ENCODE peak calls at places on chromosomes 1 and 21, in seven cellular contexts. One of them, this sample, is unnamed.

GRCh38 chr1:24465638-24466037 is 37.0 kb upstream of the RCAN3 start:
- DNase-seq in ovary: no peak
- DNase-seq in naive B cell: no peak
- DNase-seq in activated naive CD8-positive, alpha-beta T cell treated with anti-CD3 and anti-CD28 coated beads for 36 hours: no peak
- DNase-seq in kidney glomerular epithelial cell: no peak
- DNase-seq in RWPE1: no peak
- DNase-seq in hippocampal formation: no peak
- DNase-seq in this sample: no peak

GRCh38 chr1:94322696-94323095 is 85.3 kb upstream of the ARHGAP29 start:
- DNase-seq in ovary: no peak
- DNase-seq in naive B cell: no peak
- DNase-seq in activated naive CD8-positive, alpha-beta T cell treated with anti-CD3 and anti-CD28 coated beads for 36 hours: no peak
- DNase-seq in kidney glomerular epithelial cell: peak; percentile 95
- DNase-seq in RWPE1: peak; percentile 56
- DNase-seq in hippocampal formation: no peak
- DNase-seq in this sample: no peak

GRCh38 chr21:29953072-29953471 is 13.3 kb upstream of the GRIK1 start:
- DNase-seq in ovary: no peak
- DNase-seq in naive B cell: no peak
- DNase-seq in activated naive CD8-positive, alpha-beta T cell treated with anti-CD3 and anti-CD28 coated beads for 36 hours: no peak
- DNase-seq in kidney glomerular epithelial cell: no peak
- DNase-seq in RWPE1: no peak
- DNase-seq in hippocampal formation: no peak
- DNase-seq in this sample: no peak

GRCh38 chr21:37916795-37917142 is 512 bp upstream of the KCNJ6 start:
- DNase-seq in ovary: no peak
- DNase-seq in naive B cell: no peak
- DNase-seq in activated naive CD8-positive, alpha-beta T cell treated with anti-CD3 and anti-CD28 coated beads for 36 hours: no peak
- DNase-seq in kidney glomerular epithelial cell: no peak
- DNase-seq in RWPE1: no peak
- DNase-seq in hippocampal formation: no peak
- DNase-seq in this sample: peak; percentile 37

GRCh38 chr1:61190476-61191067 is 108.2 kb downstream of the NFIA start:
- DNase-seq in ovary: no peak
- DNase-seq in naive B cell: no peak
- DNase-seq in activated naive CD8-positive, alpha-beta T cell treated with anti-CD3 and anti-CD28 coated beads for 36 hours: no peak
- DNase-seq in kidney glomerular epithelial cell: no peak
- DNase-seq in RWPE1: no peak
- DNase-seq in hippocampal formation: no peak
- DNase-seq in this sample: no peak

GRCh38 chr1:29527314-29528004 is 291.1 kb downstream of the PTPRU start:
- DNase-seq in ovary: no peak
- DNase-seq in naive B cell: no peak
- DNase-seq in activated naive CD8-positive, alpha-beta T cell treated with anti-CD3 and anti-CD28 coated beads for 36 hours: no peak
- DNase-seq in kidney glomerular epithelial cell: no peak
- DNase-seq in RWPE1: no peak
- DNase-seq in hippocampal formation: no peak
- DNase-seq in this sample: no peak

GRCh38 chr21:43864806-43865470 is at the start of gene AGPAT3:
- DNase-seq in ovary: peak; percentile 53
- DNase-seq in naive B cell: peak; percentile 29
- DNase-seq in activated naive CD8-positive, alpha-beta T cell treated with anti-CD3 and anti-CD28 coated beads for 36 hours: peak; percentile 46
- DNase-seq in kidney glomerular epithelial cell: no peak
- DNase-seq in RWPE1: no peak
- DNase-seq in hippocampal formation: no peak
- DNase-seq in this sample: peak; percentile 75

GRCh38 chr1:201750934-201751333 is 78.0 kb upstream of the IPO9 start:
- DNase-seq in ovary: no peak
- DNase-seq in naive B cell: no peak
- DNase-seq in activated naive CD8-positive, alpha-beta T cell treated with anti-CD3 and anti-CD28 coated beads for 36 hours: no peak
- DNase-seq in kidney glomerular epithelial cell: no peak
- DNase-seq in RWPE1: no peak
- DNase-seq in hippocampal formation: no peak
- DNase-seq in this sample: no peak

GRCh38 chr1:165543651-165544452 is at the start of gene LRRC52:
- DNase-seq in ovary: no peak
- DNase-seq in naive B cell: no peak
- DNase-seq in activated naive CD8-positive, alpha-beta T cell treated with anti-CD3 and anti-CD28 coated beads for 36 hours: peak; percentile 6
- DNase-seq in kidney glomerular epithelial cell: no peak
- DNase-seq in RWPE1: no peak
- DNase-seq in hippocampal formation: peak; percentile 20
- DNase-seq in this sample: no peak